ENCODE peak calls at places on chromosome 19, in four cellular contexts. One of them, this sample, is unnamed.

GRCh38 chr19:53057904-53058579 is 13.5 kb downstream of the ERVV-2 start:
- DNase-seq in activated B cell treated with CpG ODN at 0.5 μM for 24 hours: no peak
- DNase-seq in fibroblast of pulmonary artery: no peak
- DNase-seq in thoracic aorta: no peak
- DNase-seq in this sample: no peak

GRCh38 chr19:40598121-40598917 is 2.9 kb upstream of the LTBP4 start:
- DNase-seq in activated B cell treated with CpG ODN at 0.5 μM for 24 hours: peak; percentile 82
- DNase-seq in fibroblast of pulmonary artery: peak; percentile 88
- DNase-seq in thoracic aorta: peak; percentile 69
- DNase-seq in this sample: peak; percentile 86

GRCh38 chr19:52189745-52190678 is at the start of gene PPP2R1A:
- DNase-seq in activated B cell treated with CpG ODN at 0.5 μM for 24 hours: peak; percentile 96
- DNase-seq in fibroblast of pulmonary artery: peak; percentile 100
- DNase-seq in thoracic aorta: peak; percentile 99
- DNase-seq in this sample: peak; percentile 95

GRCh38 chr19:16078759-16079707 is 2.7 kb downstream of the TPM4 start:
- DNase-seq in activated B cell treated with CpG ODN at 0.5 μM for 24 hours: no peak
- DNase-seq in fibroblast of pulmonary artery: peak; percentile 97
- DNase-seq in thoracic aorta: no peak
- DNase-seq in this sample: peak; percentile 72

GRCh38 chr19:6065685-6066365 is 44.5 kb downstream of the RFX2 start:
- DNase-seq in activated B cell treated with CpG ODN at 0.5 μM for 24 hours: no peak
- DNase-seq in fibroblast of pulmonary artery: peak; percentile 60
- DNase-seq in thoracic aorta: no peak
- DNase-seq in this sample: no peak

GRCh38 chr19:35262101-35262761 is 6.5 kb upstream of the USF2 start:
- DNase-seq in activated B cell treated with CpG ODN at 0.5 μM for 24 hours: peak; percentile 6
- DNase-seq in fibroblast of pulmonary artery: no peak
- DNase-seq in thoracic aorta: no peak
- DNase-seq in this sample: peak; percentile 8

GRCh38 chr19:17086811-17087210 is 11.2 kb downstream of the MYO9B start:
- DNase-seq in activated B cell treated with CpG ODN at 0.5 μM for 24 hours: no peak
- DNase-seq in fibroblast of pulmonary artery: no peak
- DNase-seq in thoracic aorta: no peak
- DNase-seq in this sample: no peak

GRCh38 chr19:6616011-6616410 is 25.1 kb upstream of the CD70 start:
- DNase-seq in activated B cell treated with CpG ODN at 0.5 μM for 24 hours: no peak
- DNase-seq in fibroblast of pulmonary artery: peak; percentile 36
- DNase-seq in thoracic aorta: no peak
- DNase-seq in this sample: peak; percentile 44

GRCh38 chr19:16571689-16572331 is 405 bp downstream of the SLC35E1 start:
- DNase-seq in activated B cell treated with CpG ODN at 0.5 μM for 24 hours: no peak
- DNase-seq in fibroblast of pulmonary artery: peak; percentile 16
- DNase-seq in thoracic aorta: no peak
- DNase-seq in this sample: peak; percentile 44

GRCh38 chr19:36151144-36152051 is 849 bp downstream of the COX7A1 start:
- DNase-seq in activated B cell treated with CpG ODN at 0.5 μM for 24 hours: no peak
- DNase-seq in fibroblast of pulmonary artery: peak; percentile 17
- DNase-seq in thoracic aorta: peak; percentile 34
- DNase-seq in this sample: no peak

GRCh38 chr19:5389353-5389752 is 48.7 kb upstream of the PTPRS start:
- DNase-seq in activated B cell treated with CpG ODN at 0.5 μM for 24 hours: no peak
- DNase-seq in fibroblast of pulmonary artery: no peak
- DNase-seq in thoracic aorta: no peak
- DNase-seq in this sample: no peak

GRCh38 chr19:35267818-35268545 is 780 bp upstream of the USF2 start:
- DNase-seq in activated B cell treated with CpG ODN at 0.5 μM for 24 hours: peak; percentile 84
- DNase-seq in fibroblast of pulmonary artery: peak; percentile 75
- DNase-seq in thoracic aorta: no peak
- DNase-seq in this sample: peak; percentile 96

GRCh38 chr19:55257461-55258411 is 1.1 kb downstream of the PPP6R1 start:
- DNase-seq in activated B cell treated with CpG ODN at 0.5 μM for 24 hours: peak; percentile 33
- DNase-seq in fibroblast of pulmonary artery: peak; percentile 5
- DNase-seq in thoracic aorta: no peak
- DNase-seq in this sample: no peak

GRCh38 chr19:16931306-16931705 is 42.5 kb downstream of the F2RL3 start:
- DNase-seq in activated B cell treated with CpG ODN at 0.5 μM for 24 hours: no peak
- DNase-seq in fibroblast of pulmonary artery: no peak
- DNase-seq in thoracic aorta: no peak
- DNase-seq in this sample: no peak

GRCh38 chr19:36686365-36687213 is 823 bp upstream of the ZNF567 start:
- DNase-seq in activated B cell treated with CpG ODN at 0.5 μM for 24 hours: no peak
- DNase-seq in fibroblast of pulmonary artery: peak; percentile 14
- DNase-seq in thoracic aorta: no peak
- DNase-seq in this sample: no peak

GRCh38 chr19:5182811-5183210 is 157.8 kb downstream of the PTPRS start:
- DNase-seq in activated B cell treated with CpG ODN at 0.5 μM for 24 hours: no peak
- DNase-seq in fibroblast of pulmonary artery: no peak
- DNase-seq in thoracic aorta: no peak
- DNase-seq in this sample: no peak

DNA sequence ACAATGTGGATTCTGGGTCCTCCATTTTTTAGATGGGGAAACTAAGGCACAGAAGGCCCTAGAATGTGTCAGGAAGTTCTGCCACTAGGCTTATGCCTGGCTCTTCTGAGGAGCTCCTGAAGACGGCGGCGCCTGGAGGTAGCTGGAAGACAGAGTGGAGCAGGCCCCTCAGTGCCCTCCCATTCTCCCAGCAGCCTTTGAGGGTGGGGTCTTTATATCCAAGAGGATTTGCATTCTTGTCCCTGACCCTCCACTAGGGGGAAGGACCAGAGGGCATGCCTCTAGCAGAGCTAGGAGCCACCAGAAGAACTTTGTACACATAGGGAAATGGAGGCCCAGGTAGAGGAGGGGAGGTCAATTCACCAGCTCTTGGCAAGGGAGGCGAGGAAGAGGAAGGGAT is 9.4 kb downstream of the CELF5 start:
- DNase-seq in activated B cell treated with CpG ODN at 0.5 μM for 24 hours: no peak
- DNase-seq in fibroblast of pulmonary artery: no peak
- DNase-seq in thoracic aorta: no peak
- DNase-seq in this sample: no peak
- TF ChIP-seq CTCF in activated B cell treated with CpG ODN at 0.5 μM for 24 hours: no peak
- TF ChIP-seq CTCF in fibroblast of pulmonary artery: no peak
- TF ChIP-seq CTCF in thoracic aorta: no peak
- TF ChIP-seq CTCF in this sample: no peak

GRCh38 chr19:8373867-8374813 is 10.2 kb downstream of the ANGPTL4 start:
- DNase-seq in activated B cell treated with CpG ODN at 0.5 μM for 24 hours: no peak
- DNase-seq in fibroblast of pulmonary artery: no peak
- DNase-seq in thoracic aorta: no peak
- DNase-seq in this sample: no peak
- TF ChIP-seq CTCF in activated B cell treated with CpG ODN at 0.5 μM for 24 hours: no peak
- TF ChIP-seq CTCF in fibroblast of pulmonary artery: no peak
- TF ChIP-seq CTCF in thoracic aorta: no peak
- TF ChIP-seq CTCF in this sample: no peak

GRCh38 chr19:1601613-1602064 is 3.6 kb downstream of the UQCR11 start:
- DNase-seq in activated B cell treated with CpG ODN at 0.5 μM for 24 hours: no peak
- DNase-seq in fibroblast of pulmonary artery: no peak
- DNase-seq in thoracic aorta: no peak
- DNase-seq in this sample: no peak
- TF ChIP-seq CTCF in activated B cell treated with CpG ODN at 0.5 μM for 24 hours: no peak
- TF ChIP-seq CTCF in fibroblast of pulmonary artery: no peak
- TF ChIP-seq CTCF in thoracic aorta: no peak
- TF ChIP-seq CTCF in this sample: no peak

GRCh38 chr19:1383311-1384084 is at the start of gene NDUFS7:
- DNase-seq in activated B cell treated with CpG ODN at 0.5 μM for 24 hours: peak; percentile 98
- DNase-seq in fibroblast of pulmonary artery: peak; percentile 95
- DNase-seq in thoracic aorta: peak; percentile 50
- DNase-seq in this sample: peak; percentile 88
- TF ChIP-seq CTCF in activated B cell treated with CpG ODN at 0.5 μM for 24 hours: no peak
- TF ChIP-seq CTCF in fibroblast of pulmonary artery: peak; percentile 7
- TF ChIP-seq CTCF in thoracic aorta: peak; percentile 47
- TF ChIP-seq CTCF in this sample: no peak

GRCh38 chr19:28150129-28150528 is 1062.8 kb downstream of the UQCRFS1 start:
- DNase-seq in activated B cell treated with CpG ODN at 0.5 μM for 24 hours: no peak
- DNase-seq in fibroblast of pulmonary artery: no peak
- DNase-seq in thoracic aorta: no peak
- DNase-seq in this sample: no peak
- TF ChIP-seq CTCF in activated B cell treated with CpG ODN at 0.5 μM for 24 hours: no peak
- TF ChIP-seq CTCF in fibroblast of pulmonary artery: no peak
- TF ChIP-seq CTCF in thoracic aorta: no peak
- TF ChIP-seq CTCF in this sample: no peak

GRCh38 chr19:44313231-44313630 is 8.4 kb upstream of the ZNF235 start:
- DNase-seq in activated B cell treated with CpG ODN at 0.5 μM for 24 hours: no peak
- DNase-seq in fibroblast of pulmonary artery: no peak
- DNase-seq in thoracic aorta: no peak
- DNase-seq in this sample: no peak
- TF ChIP-seq CTCF in activated B cell treated with CpG ODN at 0.5 μM for 24 hours: no peak
- TF ChIP-seq CTCF in fibroblast of pulmonary artery: no peak
- TF ChIP-seq CTCF in thoracic aorta: no peak
- TF ChIP-seq CTCF in this sample: no peak

DNA sequence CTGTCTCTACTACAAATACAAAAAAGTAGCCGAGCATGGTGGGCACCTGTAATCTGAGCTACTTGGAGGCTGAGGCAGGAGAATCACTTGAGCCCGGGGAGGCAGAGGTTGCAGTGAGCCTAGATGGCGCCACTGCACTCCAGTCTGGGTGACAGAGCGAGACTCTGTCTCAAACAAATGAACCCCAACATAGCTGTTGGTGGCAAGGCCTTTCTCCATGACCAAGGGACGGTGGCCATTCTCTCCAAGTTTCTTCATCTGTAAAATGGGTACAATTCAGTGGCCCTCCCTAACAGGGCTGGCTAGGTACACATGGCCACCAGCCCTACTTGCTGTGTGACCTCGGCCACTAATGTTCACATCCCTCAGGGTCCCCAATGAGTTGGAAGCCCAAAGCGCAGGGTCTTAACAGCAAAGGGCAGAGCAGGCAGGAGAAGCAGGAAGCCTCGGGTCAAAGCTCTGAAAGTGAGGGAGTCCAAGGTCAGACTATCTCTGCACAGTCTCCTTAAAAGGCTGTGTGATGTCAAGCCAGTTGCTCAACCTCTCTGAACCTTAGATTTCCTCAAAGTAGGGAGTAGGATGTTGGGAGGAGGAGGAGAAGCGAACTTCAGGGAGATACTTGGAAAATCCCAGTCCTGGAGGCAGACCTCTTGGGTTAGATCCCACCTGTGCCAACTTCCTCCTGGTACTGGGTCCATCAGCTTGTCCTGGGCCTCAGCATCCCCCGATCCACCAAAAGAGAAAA is 2.7 kb downstream of the JUND start:
- DNase-seq in activated B cell treated with CpG ODN at 0.5 μM for 24 hours: no peak
- DNase-seq in fibroblast of pulmonary artery: peak; percentile 55
- DNase-seq in thoracic aorta: no peak
- DNase-seq in this sample: no peak
- TF ChIP-seq CTCF in activated B cell treated with CpG ODN at 0.5 μM for 24 hours: no peak
- TF ChIP-seq CTCF in fibroblast of pulmonary artery: peak; percentile 33
- TF ChIP-seq CTCF in thoracic aorta: no peak
- TF ChIP-seq CTCF in this sample: peak; percentile 35

GRCh38 chr19:20273951-20274578 is 107.1 kb downstream of the ZNF486 start:
- DNase-seq in activated B cell treated with CpG ODN at 0.5 μM for 24 hours: no peak
- DNase-seq in fibroblast of pulmonary artery: no peak
- DNase-seq in thoracic aorta: no peak
- DNase-seq in this sample: no peak

GRCh38 chr19:20279516-20279915 is 112.5 kb downstream of the ZNF486 start:
- DNase-seq in activated B cell treated with CpG ODN at 0.5 μM for 24 hours: no peak
- DNase-seq in fibroblast of pulmonary artery: no peak
- DNase-seq in thoracic aorta: no peak
- DNase-seq in this sample: no peak

GRCh38 chr19:20276011-20276738 is 109.2 kb downstream of the ZNF486 start:
- DNase-seq in activated B cell treated with CpG ODN at 0.5 μM for 24 hours: no peak
- DNase-seq in fibroblast of pulmonary artery: no peak
- DNase-seq in thoracic aorta: no peak
- DNase-seq in this sample: no peak

GRCh38 chr19:20273376-20273775 is 106.4 kb downstream of the ZNF486 start:
- DNase-seq in activated B cell treated with CpG ODN at 0.5 μM for 24 hours: no peak
- DNase-seq in fibroblast of pulmonary artery: no peak
- DNase-seq in thoracic aorta: no peak
- DNase-seq in this sample: no peak

DNA sequence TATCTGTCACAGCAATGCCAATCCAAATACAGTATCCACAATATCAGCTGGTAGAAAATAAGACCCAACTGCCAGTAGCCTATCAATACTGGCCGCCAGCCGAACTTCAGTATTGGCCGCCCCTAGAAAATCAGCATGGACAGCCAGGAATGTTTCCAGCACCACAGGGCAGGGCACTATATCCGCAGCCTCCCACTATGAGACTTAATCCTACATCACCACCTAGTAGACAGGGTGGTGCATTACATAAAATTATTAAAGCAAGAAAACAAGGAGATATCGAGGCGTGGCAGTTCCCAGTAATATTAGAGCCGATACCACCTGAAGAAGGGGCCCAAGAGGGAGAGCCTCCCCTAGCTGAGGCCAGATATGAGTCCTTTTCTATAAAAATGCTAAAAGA is 111.3 kb downstream of the ZNF486 start:
- DNase-seq in activated B cell treated with CpG ODN at 0.5 μM for 24 hours: no peak
- DNase-seq in fibroblast of pulmonary artery: no peak
- DNase-seq in thoracic aorta: no peak
- DNase-seq in this sample: peak; percentile 20
- TF ChIP-seq CTCF in activated B cell treated with CpG ODN at 0.5 μM for 24 hours: no peak
- TF ChIP-seq CTCF in fibroblast of pulmonary artery: no peak
- TF ChIP-seq CTCF in thoracic aorta: no peak
- TF ChIP-seq CTCF in this sample: peak; percentile 46

GRCh38 chr19:49456351-49456750 is 3.3 kb downstream of the ALDH16A1 start:
- DNase-seq in activated B cell treated with CpG ODN at 0.5 μM for 24 hours: no peak
- DNase-seq in fibroblast of pulmonary artery: peak; percentile 45
- DNase-seq in thoracic aorta: no peak
- DNase-seq in this sample: no peak

GRCh38 chr19:49462492-49462891 is 9.5 kb downstream of the ALDH16A1 start:
- DNase-seq in activated B cell treated with CpG ODN at 0.5 μM for 24 hours: no peak
- DNase-seq in fibroblast of pulmonary artery: no peak
- DNase-seq in thoracic aorta: no peak
- DNase-seq in this sample: no peak

GRCh38 chr19:49461656-49462055 is 8.6 kb downstream of the ALDH16A1 start:
- DNase-seq in activated B cell treated with CpG ODN at 0.5 μM for 24 hours: no peak
- DNase-seq in fibroblast of pulmonary artery: no peak
- DNase-seq in thoracic aorta: no peak
- DNase-seq in this sample: no peak

GRCh38 chr19:49458567-49458903 is 5.5 kb downstream of the ALDH16A1 start:
- DNase-seq in activated B cell treated with CpG ODN at 0.5 μM for 24 hours: no peak
- DNase-seq in fibroblast of pulmonary artery: no peak
- DNase-seq in thoracic aorta: no peak
- DNase-seq in this sample: no peak

GRCh38 chr19:49459388-49459787 is 6.4 kb downstream of the ALDH16A1 start:
- DNase-seq in activated B cell treated with CpG ODN at 0.5 μM for 24 hours: no peak
- DNase-seq in fibroblast of pulmonary artery: no peak
- DNase-seq in thoracic aorta: no peak
- DNase-seq in this sample: no peak
- TF ChIP-seq CTCF in activated B cell treated with CpG ODN at 0.5 μM for 24 hours: no peak
- TF ChIP-seq CTCF in fibroblast of pulmonary artery: no peak
- TF ChIP-seq CTCF in thoracic aorta: no peak
- TF ChIP-seq CTCF in this sample: no peak